ENCODE peak calls at places on chromosome 21, in nine cellular contexts. Y is left ventricle myocardium inferior, R is NCI-H1092 treated with DMSO at 0.1 percent for 48 hours, Z is breast epithelium, T is GM04504, M is endothelial cell, H is NCI-H1694 treated with DMSO at 0.1 percent for 48 hours, W is kidney epithelial cell, L is cardiac muscle cell. G is an unnamed sample.

GRCh38 chr21:29800051-29800450 is 139.7 kb downstream of the GRIK1 start:
- DNase-seq in L (no peak), R (no peak), T (no peak), W (no peak), H (no peak), Y (no peak), M (no peak), Z (no peak), G (no peak)

GRCh38 chr21:39114871-39115658 is 68.2 kb downstream of the PSMG1 start:
- DNase-seq in T (no peak), R (no peak), Y (no peak), H (no peak), Z (peak), M (no peak), W (no peak), L (peak), G (no peak)

GRCh38 chr21:45517249-45518065 is 24.8 kb downstream of the SLC19A1 start:
- DNase-seq in R (no peak), W (no peak), L (peak), M (no peak), Y (peak), Z (no peak), H (no peak), T (no peak), G (no peak)

GRCh38 chr21:43574741-43575465 is 84.4 kb downstream of the HSF2BP start:
- DNase-seq in Y (peak), M (no peak), T (no peak), L (no peak), W (no peak), R (no peak), Z (no peak), H (no peak), G (no peak)

GRCh38 chr21:35924714-35925301 is 135.5 kb downstream of the SETD4 start:
- DNase-seq in W (peak), H (no peak), Z (no peak), M (no peak), T (peak), Y (no peak), R (no peak), L (peak), G (no peak)

GRCh38 chr21:39347537-39347936 is 1.4 kb downstream of the HMGN1 start:
- DNase-seq in L (no peak), T (no peak), M (no peak), Y (no peak), H (no peak), R (no peak), W (no peak), Z (no peak), G (no peak)

GRCh38 chr21:26137379-26138060 is 33.0 kb downstream of the APP start:
- DNase-seq in M (no peak), H (no peak), L (no peak), Z (no peak), R (no peak), Y (no peak), T (no peak), W (no peak), G (no peak)

GRCh38 chr21:42474043-42474831 is 21.8 kb downstream of the RSPH1 start:
- DNase-seq in R (no peak), T (no peak), L (peak), Y (no peak), Z (peak), W (peak), H (no peak), M (no peak), G (no peak)

GRCh38 chr21:16420086-16420724 is 690.4 kb downstream of the USP25 start:
- DNase-seq in W (peak), L (peak), Z (peak), H (no peak), T (no peak), Y (peak), R (peak), M (peak), G (peak)

GRCh38 chr21:35743571-35743970 is 316.8 kb downstream of the SETD4 start:
- DNase-seq in W (no peak), H (no peak), T (no peak), M (no peak), Z (no peak), R (no peak), Y (no peak), L (peak), G (no peak)